ENCODE peak calls at places on chromosomes 2 and 18, in eight cellular contexts. X is NCI-H748 treated with DMSO at 0.1 percent for 48 hours, W is ureter, M is T-cell, G is hippocampal formation, T is EL, K is ACHN, F is activated gamma-delta T cell treated with Interleukin-2 at 50 U/mL for 16 hours. Y is an unnamed sample.

GRCh38 chr18:35220424-35220823 is 20.4 kb upstream of the ZNF397 start:
- DNase-seq in M (no peak), T (no peak), X (no peak), G (no peak), F (no peak), K (no peak), W (no peak), Y (no peak)

GRCh38 chr2:237269121-237269875 is 144.7 kb downstream of the COL6A3 start:
- DNase-seq in W (no peak), M (no peak), K (no peak), F (no peak), X (no peak), T (no peak), G (no peak), Y (no peak)

GRCh38 chr2:237122214-237122666 is 36.6 kb downstream of the COPS8 start:
- DNase-seq in K (peak), X (peak), M (peak), W (peak), T (peak), G (no peak), F (peak), Y (peak)

GRCh38 chr2:240455719-240456606 is 20.5 kb downstream of the GPC1 start:
- DNase-seq in W (no peak), K (no peak), G (no peak), T (no peak), F (no peak), M (no peak), X (no peak), Y (peak)

GRCh38 chr18:55753643-55754255 is 165.8 kb upstream of the TCF4 start:
- DNase-seq in X (no peak), W (no peak), G (no peak), M (no peak), T (peak), K (no peak), F (no peak), Y (no peak)

GRCh38 chr2:6800553-6800952 is 65.2 kb downstream of the CMPK2 start:
- DNase-seq in M (no peak), X (no peak), T (peak), F (no peak), W (no peak), K (no peak), G (no peak), Y (no peak)

GRCh38 chr2:211085056-211085680 is 528.8 kb downstream of the CPS1 start:
- DNase-seq in G (no peak), X (peak), K (peak), F (no peak), M (no peak), T (peak), W (no peak), Y (peak)

GRCh38 chr2:237614151-237614720 is 13.2 kb upstream of the LRRFIP1 start:
- DNase-seq in G (no peak), W (no peak), K (peak), M (no peak), X (no peak), T (peak), F (no peak), Y (peak)

GRCh38 chr2:1675633-1676032 is 68.7 kb downstream of the PXDN start:
- DNase-seq in M (no peak), K (peak), F (no peak), T (peak), X (no peak), W (no peak), G (no peak), Y (no peak)

GRCh38 chr2:168470880-168471475 is 14.9 kb downstream of the CERS6 start:
- DNase-seq in K (no peak), T (no peak), W (no peak), M (no peak), F (no peak), X (no peak), G (no peak), Y (no peak)

GRCh38 chr2:43356774-43357173 is 130.4 kb upstream of the ZFP36L2 start:
- DNase-seq in K (no peak), X (no peak), F (no peak), M (no peak), T (peak), G (no peak), W (no peak), Y (no peak)

GRCh38 chr2:55526174-55526573 is 6.7 kb downstream of the CFAP36 start:
- DNase-seq in T (no peak), K (no peak), X (no peak), G (no peak), W (no peak), M (no peak), F (no peak), Y (no peak)

GRCh38 chr2:136253288-136254004 is 135.5 kb upstream of the CXCR4 start:
- DNase-seq in X (no peak), M (no peak), K (no peak), G (no peak), T (no peak), W (no peak), F (no peak), Y (no peak)

GRCh38 chr2:37788602-37789209 is 117.3 kb upstream of the CDC42EP3 start:
- DNase-seq in W (no peak), M (no peak), X (no peak), G (no peak), T (no peak), K (no peak), F (no peak), Y (no peak)

GRCh38 chr18:11671156-11671555 is 17.9 kb upstream of the GNAL start:
- DNase-seq in M (no peak), K (no peak), T (no peak), X (no peak), G (no peak), F (no peak), W (no peak), Y (no peak)

GRCh38 chr2:26235089-26235488 is 9.3 kb downstream of the HADHA start:
- DNase-seq in K (peak), W (no peak), X (no peak), T (no peak), G (no peak), M (no peak), F (no peak), Y (no peak)

GRCh38 chr2:230862292-230862691 is 2.5 kb upstream of the ITM2C start:
- DNase-seq in W (no peak), T (no peak), K (no peak), X (no peak), M (no peak), F (no peak), G (no peak), Y (no peak)

GRCh38 chr2:95158441-95158840 is 1.2 kb downstream of the ZNF514 start:
- DNase-seq in X (no peak), K (no peak), G (no peak), F (no peak), T (no peak), W (no peak), M (no peak), Y (peak)

GRCh38 chr2:30408961-30409387 is 38.1 kb upstream of the LCLAT1 start:
- DNase-seq in K (no peak), F (no peak), G (no peak), W (no peak), X (no peak), T (peak), M (no peak), Y (no peak)

GRCh38 chr2:233793465-233794127 is 15.5 kb downstream of the MROH2A start:
- DNase-seq in M (no peak), G (no peak), W (no peak), K (no peak), X (no peak), F (no peak), T (no peak), Y (peak)

GRCh38 chr2:44560352-44560751 is 198.6 kb downstream of the CAMKMT start:
- DNase-seq in T (no peak), G (no peak), X (no peak), M (no peak), W (no peak), F (no peak), K (peak), Y (no peak)

GRCh38 chr2:179263460-179264237 is 983 bp downstream of the SESTD1 start:
- DNase-seq in G (peak), T (peak), W (peak), X (peak), M (no peak), F (no peak), K (peak), Y (no peak)

GRCh38 chr2:121128741-121129659 is 156.0 kb downstream of the TFCP2L1 start:
- DNase-seq in F (no peak), M (no peak), G (no peak), T (peak), K (peak), W (peak), X (no peak), Y (peak)

GRCh38 chr2:232839680-232840079 is 30.4 kb upstream of the SNORC start:
- DNase-seq in G (no peak), X (no peak), K (no peak), W (peak), M (no peak), T (no peak), F (no peak), Y (no peak)

Y was measured in H7.